ENCODE peak calls at places on chromosome 6, in nine cellular contexts. One of them, this sample, is unnamed.

GRCh38 chr6:19979059-19979458 is 141.9 kb downstream of the ID4 start:
- DNase-seq in central memory CD4-positive, alpha-beta T cell: no peak
- DNase-seq in RWPE1: no peak
- DNase-seq in foreskin fibroblast: no peak
- DNase-seq in left lung: no peak
- DNase-seq in body of pancreas: no peak
- DNase-seq in BJ: peak
- DNase-seq in substantia nigra: no peak
- DNase-seq in LHCN-M2: no peak
- DNase-seq in this sample: no peak

GRCh38 chr6:9657994-9658393 is 756.9 kb downstream of the TFAP2A start:
- DNase-seq in central memory CD4-positive, alpha-beta T cell: no peak
- DNase-seq in RWPE1: peak
- DNase-seq in foreskin fibroblast: no peak
- DNase-seq in left lung: no peak
- DNase-seq in body of pancreas: no peak
- DNase-seq in BJ: no peak
- DNase-seq in substantia nigra: no peak
- DNase-seq in LHCN-M2: no peak
- DNase-seq in this sample: no peak

GRCh38 chr6:121780325-121781313 is 345.2 kb downstream of the GJA1 start:
- DNase-seq in central memory CD4-positive, alpha-beta T cell: no peak
- DNase-seq in RWPE1: peak
- DNase-seq in foreskin fibroblast: peak
- DNase-seq in left lung: no peak
- DNase-seq in body of pancreas: peak
- DNase-seq in BJ: peak
- DNase-seq in substantia nigra: no peak
- DNase-seq in LHCN-M2: peak
- DNase-seq in this sample: no peak

GRCh38 chr6:124961784-124962611 is at the start of gene RNF217:
- DNase-seq in central memory CD4-positive, alpha-beta T cell: no peak
- DNase-seq in RWPE1: peak
- DNase-seq in foreskin fibroblast: peak
- DNase-seq in left lung: peak
- DNase-seq in body of pancreas: peak
- DNase-seq in BJ: no peak
- DNase-seq in substantia nigra: peak
- DNase-seq in LHCN-M2: peak
- DNase-seq in this sample: peak

GRCh38 chr6:13243033-13243432 is 85.3 kb downstream of the TBC1D7 start:
- DNase-seq in central memory CD4-positive, alpha-beta T cell: no peak
- DNase-seq in RWPE1: no peak
- DNase-seq in foreskin fibroblast: no peak
- DNase-seq in left lung: no peak
- DNase-seq in body of pancreas: no peak
- DNase-seq in BJ: peak
- DNase-seq in substantia nigra: no peak
- DNase-seq in LHCN-M2: peak
- DNase-seq in this sample: no peak

GRCh38 chr6:29561091-29561490 is 1.6 kb upstream of the UBD start:
- DNase-seq in central memory CD4-positive, alpha-beta T cell: no peak
- DNase-seq in RWPE1: no peak
- DNase-seq in foreskin fibroblast: no peak
- DNase-seq in left lung: no peak
- DNase-seq in body of pancreas: no peak
- DNase-seq in BJ: no peak
- DNase-seq in substantia nigra: no peak
- DNase-seq in LHCN-M2: no peak
- DNase-seq in this sample: no peak

GRCh38 chr6:154394571-154394970 is 38.0 kb upstream of the IPCEF1 start:
- DNase-seq in central memory CD4-positive, alpha-beta T cell: no peak
- DNase-seq in RWPE1: no peak
- DNase-seq in foreskin fibroblast: no peak
- DNase-seq in left lung: no peak
- DNase-seq in body of pancreas: no peak
- DNase-seq in BJ: no peak
- DNase-seq in substantia nigra: no peak
- DNase-seq in LHCN-M2: no peak
- DNase-seq in this sample: no peak

GRCh38 chr6:56223995-56224394 is 23.4 kb downstream of the COL21A1 start:
- DNase-seq in central memory CD4-positive, alpha-beta T cell: no peak
- DNase-seq in RWPE1: peak
- DNase-seq in foreskin fibroblast: peak
- DNase-seq in left lung: no peak
- DNase-seq in body of pancreas: no peak
- DNase-seq in BJ: peak
- DNase-seq in substantia nigra: no peak
- DNase-seq in LHCN-M2: peak
- DNase-seq in this sample: no peak

GRCh38 chr6:93282521-93283031 is 136.8 kb downstream of the EPHA7 start:
- DNase-seq in central memory CD4-positive, alpha-beta T cell: no peak
- DNase-seq in RWPE1: no peak
- DNase-seq in foreskin fibroblast: no peak
- DNase-seq in left lung: peak
- DNase-seq in body of pancreas: no peak
- DNase-seq in BJ: no peak
- DNase-seq in substantia nigra: no peak
- DNase-seq in LHCN-M2: no peak
- DNase-seq in this sample: no peak

GRCh38 chr6:2563635-2564034 is 187.1 kb downstream of the MYLK4 start:
- DNase-seq in central memory CD4-positive, alpha-beta T cell: no peak
- DNase-seq in RWPE1: no peak
- DNase-seq in foreskin fibroblast: no peak
- DNase-seq in left lung: no peak
- DNase-seq in body of pancreas: no peak
- DNase-seq in BJ: no peak
- DNase-seq in substantia nigra: no peak
- DNase-seq in LHCN-M2: peak
- DNase-seq in this sample: no peak

GRCh38 chr6:110590821-110591351 is 114.5 kb upstream of the SLC22A16 start:
- DNase-seq in central memory CD4-positive, alpha-beta T cell: no peak
- DNase-seq in RWPE1: no peak
- DNase-seq in foreskin fibroblast: peak
- DNase-seq in left lung: no peak
- DNase-seq in body of pancreas: no peak
- DNase-seq in BJ: no peak
- DNase-seq in substantia nigra: no peak
- DNase-seq in LHCN-M2: peak
- DNase-seq in this sample: no peak

GRCh38 chr6:157188213-157188612 is 135.1 kb downstream of the TMEM242 start:
- DNase-seq in central memory CD4-positive, alpha-beta T cell: no peak
- DNase-seq in RWPE1: no peak
- DNase-seq in foreskin fibroblast: no peak
- DNase-seq in left lung: no peak
- DNase-seq in body of pancreas: no peak
- DNase-seq in BJ: no peak
- DNase-seq in substantia nigra: no peak
- DNase-seq in LHCN-M2: peak
- DNase-seq in this sample: no peak

GRCh38 chr6:160756871-160757270 is 54.8 kb downstream of the PLG start:
- DNase-seq in central memory CD4-positive, alpha-beta T cell: no peak
- DNase-seq in RWPE1: no peak
- DNase-seq in foreskin fibroblast: no peak
- DNase-seq in left lung: no peak
- DNase-seq in body of pancreas: no peak
- DNase-seq in BJ: no peak
- DNase-seq in substantia nigra: no peak
- DNase-seq in LHCN-M2: no peak
- DNase-seq in this sample: no peak

GRCh38 chr6:2733736-2734480 is 16.8 kb downstream of the MYLK4 start:
- DNase-seq in central memory CD4-positive, alpha-beta T cell: no peak
- DNase-seq in RWPE1: no peak
- DNase-seq in foreskin fibroblast: no peak
- DNase-seq in left lung: no peak
- DNase-seq in body of pancreas: no peak
- DNase-seq in BJ: no peak
- DNase-seq in substantia nigra: no peak
- DNase-seq in LHCN-M2: no peak
- DNase-seq in this sample: no peak

GRCh38 chr6:52227495-52227894 is 16.8 kb downstream of the IL17F start:
- DNase-seq in central memory CD4-positive, alpha-beta T cell: no peak
- DNase-seq in RWPE1: no peak
- DNase-seq in foreskin fibroblast: no peak
- DNase-seq in left lung: no peak
- DNase-seq in body of pancreas: no peak
- DNase-seq in BJ: no peak
- DNase-seq in substantia nigra: no peak
- DNase-seq in LHCN-M2: peak
- DNase-seq in this sample: no peak

GRCh38 chr6:81900616-81901015 is 148.1 kb upstream of the TENT5A start:
- DNase-seq in central memory CD4-positive, alpha-beta T cell: no peak
- DNase-seq in RWPE1: no peak
- DNase-seq in foreskin fibroblast: no peak
- DNase-seq in left lung: no peak
- DNase-seq in body of pancreas: no peak
- DNase-seq in BJ: no peak
- DNase-seq in substantia nigra: no peak
- DNase-seq in LHCN-M2: no peak
- DNase-seq in this sample: no peak

GRCh38 chr6:43627008-43627825 is 1.8 kb downstream of the GTPBP2 start:
- DNase-seq in central memory CD4-positive, alpha-beta T cell: no peak
- DNase-seq in RWPE1: peak
- DNase-seq in foreskin fibroblast: peak
- DNase-seq in left lung: peak
- DNase-seq in body of pancreas: peak
- DNase-seq in BJ: peak
- DNase-seq in substantia nigra: peak
- DNase-seq in LHCN-M2: peak
- DNase-seq in this sample: no peak

GRCh38 chr6:154433477-154434241 is 76.8 kb downstream of the CNKSR3 start:
- DNase-seq in central memory CD4-positive, alpha-beta T cell: no peak
- DNase-seq in RWPE1: no peak
- DNase-seq in foreskin fibroblast: no peak
- DNase-seq in left lung: no peak
- DNase-seq in body of pancreas: no peak
- DNase-seq in BJ: no peak
- DNase-seq in substantia nigra: no peak
- DNase-seq in LHCN-M2: no peak
- DNase-seq in this sample: no peak

GRCh38 chr6:113879186-113880096 is 22.3 kb downstream of the MARCKS start:
- DNase-seq in central memory CD4-positive, alpha-beta T cell: no peak
- DNase-seq in RWPE1: peak
- DNase-seq in foreskin fibroblast: peak
- DNase-seq in left lung: no peak
- DNase-seq in body of pancreas: peak
- DNase-seq in BJ: no peak
- DNase-seq in substantia nigra: peak
- DNase-seq in LHCN-M2: peak
- DNase-seq in this sample: no peak

GRCh38 chr6:117404548-117404947 is 21.2 kb downstream of the ROS1 start:
- DNase-seq in central memory CD4-positive, alpha-beta T cell: no peak
- DNase-seq in RWPE1: no peak
- DNase-seq in foreskin fibroblast: no peak
- DNase-seq in left lung: no peak
- DNase-seq in body of pancreas: no peak
- DNase-seq in BJ: no peak
- DNase-seq in substantia nigra: no peak
- DNase-seq in LHCN-M2: peak
- DNase-seq in this sample: no peak

GRCh38 chr6:108541843-108542795 is 18.6 kb upstream of the FOXO3 start:
- DNase-seq in central memory CD4-positive, alpha-beta T cell: peak
- DNase-seq in RWPE1: peak
- DNase-seq in foreskin fibroblast: peak
- DNase-seq in left lung: no peak
- DNase-seq in body of pancreas: peak
- DNase-seq in BJ: no peak
- DNase-seq in substantia nigra: peak
- DNase-seq in LHCN-M2: peak
- DNase-seq in this sample: peak

GRCh38 chr6:34696189-34696738 is 303 bp downstream of the ILRUN start:
- DNase-seq in central memory CD4-positive, alpha-beta T cell: no peak
- DNase-seq in RWPE1: peak
- DNase-seq in foreskin fibroblast: no peak
- DNase-seq in left lung: peak
- DNase-seq in body of pancreas: no peak
- DNase-seq in BJ: no peak
- DNase-seq in substantia nigra: peak
- DNase-seq in LHCN-M2: peak
- DNase-seq in this sample: no peak

GRCh38 chr6:129936329-129937165 is 75.4 kb upstream of the TMEM244 start:
- DNase-seq in central memory CD4-positive, alpha-beta T cell: peak
- DNase-seq in RWPE1: peak
- DNase-seq in foreskin fibroblast: peak
- DNase-seq in left lung: no peak
- DNase-seq in body of pancreas: peak
- DNase-seq in BJ: no peak
- DNase-seq in substantia nigra: peak
- DNase-seq in LHCN-M2: peak
- DNase-seq in this sample: peak

GRCh38 chr6:43803783-43804549 is 34.0 kb downstream of the VEGFA start:
- DNase-seq in central memory CD4-positive, alpha-beta T cell: no peak
- DNase-seq in RWPE1: no peak
- DNase-seq in foreskin fibroblast: peak
- DNase-seq in left lung: peak
- DNase-seq in body of pancreas: peak
- DNase-seq in BJ: no peak
- DNase-seq in substantia nigra: no peak
- DNase-seq in LHCN-M2: no peak
- DNase-seq in this sample: no peak

GRCh38 chr6:32177182-32177787 is 920 bp upstream of the RNF5 start:
- DNase-seq in central memory CD4-positive, alpha-beta T cell: no peak
- DNase-seq in RWPE1: no peak
- DNase-seq in foreskin fibroblast: peak
- DNase-seq in left lung: no peak
- DNase-seq in body of pancreas: no peak
- DNase-seq in BJ: no peak
- DNase-seq in substantia nigra: peak
- DNase-seq in LHCN-M2: no peak
- DNase-seq in this sample: no peak

GRCh38 chr6:21199246-21199645 is 394.3 kb upstream of the SOX4 start:
- DNase-seq in central memory CD4-positive, alpha-beta T cell: no peak
- DNase-seq in RWPE1: no peak
- DNase-seq in foreskin fibroblast: no peak
- DNase-seq in left lung: no peak
- DNase-seq in body of pancreas: no peak
- DNase-seq in BJ: no peak
- DNase-seq in substantia nigra: no peak
- DNase-seq in LHCN-M2: no peak
- DNase-seq in this sample: no peak

GRCh38 chr6:139010674-139011073 is 17.9 kb upstream of the ABRACL start:
- DNase-seq in central memory CD4-positive, alpha-beta T cell: no peak
- DNase-seq in RWPE1: no peak
- DNase-seq in foreskin fibroblast: no peak
- DNase-seq in left lung: no peak
- DNase-seq in body of pancreas: no peak
- DNase-seq in BJ: no peak
- DNase-seq in substantia nigra: no peak
- DNase-seq in LHCN-M2: no peak
- DNase-seq in this sample: no peak

GRCh38 chr6:27163858-27164257 is 83.6 kb upstream of the PRSS16 start:
- DNase-seq in central memory CD4-positive, alpha-beta T cell: no peak
- DNase-seq in RWPE1: no peak
- DNase-seq in foreskin fibroblast: no peak
- DNase-seq in left lung: no peak
- DNase-seq in body of pancreas: no peak
- DNase-seq in BJ: no peak
- DNase-seq in substantia nigra: no peak
- DNase-seq in LHCN-M2: no peak
- DNase-seq in this sample: no peak

GRCh38 chr6:23418095-23418494 is 707.9 kb upstream of the NRSN1 start:
- DNase-seq in central memory CD4-positive, alpha-beta T cell: no peak
- DNase-seq in RWPE1: no peak
- DNase-seq in foreskin fibroblast: no peak
- DNase-seq in left lung: no peak
- DNase-seq in body of pancreas: no peak
- DNase-seq in BJ: no peak
- DNase-seq in substantia nigra: no peak
- DNase-seq in LHCN-M2: no peak
- DNase-seq in this sample: no peak

GRCh38 chr6:167245586-167245985 is 45.5 kb upstream of the UNC93A start:
- DNase-seq in central memory CD4-positive, alpha-beta T cell: no peak
- DNase-seq in RWPE1: no peak
- DNase-seq in foreskin fibroblast: no peak
- DNase-seq in left lung: no peak
- DNase-seq in body of pancreas: no peak
- DNase-seq in BJ: no peak
- DNase-seq in substantia nigra: no peak
- DNase-seq in LHCN-M2: no peak
- DNase-seq in this sample: no peak

GRCh38 chr6:25279748-25280616 is 808 bp downstream of the CARMIL1 start:
- DNase-seq in central memory CD4-positive, alpha-beta T cell: peak
- DNase-seq in RWPE1: peak
- DNase-seq in foreskin fibroblast: no peak
- DNase-seq in left lung: no peak
- DNase-seq in body of pancreas: peak
- DNase-seq in BJ: no peak
- DNase-seq in substantia nigra: no peak
- DNase-seq in LHCN-M2: no peak
- DNase-seq in this sample: no peak

This sample was measured in immature natural killer cell.